ENCODE peak calls at places on chromosome 11, in six cellular contexts. P, G, J, T, L and K are unnamed samples.

GRCh38 chr11:20102393-20102792 is 57.9 kb downstream of the DBX1 start:
- DNase-seq in P (no peak), G (no peak), J (no peak), T (no peak), L (no peak), K (no peak)

GRCh38 chr11:65185869-65186341 is 4.2 kb downstream of the CAPN1 start:
- DNase-seq in P (no peak), G (no peak), J (peak), T (no peak), L (no peak), K (no peak)

GRCh38 chr11:74611369-74611861 is 19.0 kb downstream of the POLD3 start:
- DNase-seq in P (peak), G (no peak), J (no peak), T (no peak), L (peak), K (no peak)

GRCh38 chr11:62880231-62880802 is 379 bp upstream of the SLC3A2 start:
- DNase-seq in P (no peak), G (peak), J (no peak), T (no peak), L (no peak), K (no peak)

GRCh38 chr11:34305095-34305692 is 52.6 kb downstream of the ABTB2 start:
- DNase-seq in P (no peak), G (no peak), J (no peak), T (no peak), L (no peak), K (no peak)

GRCh38 chr11:47766363-47767227 is 546 bp downstream of the FNBP4 start:
- DNase-seq in P (no peak), G (peak), J (no peak), T (no peak), L (peak), K (no peak)

GRCh38 chr11:126034026-126034822 is 28.4 kb downstream of the CDON start:
- DNase-seq in P (no peak), G (no peak), J (no peak), T (no peak), L (no peak), K (no peak)

GRCh38 chr11:126194121-126194543 is 17.3 kb downstream of the RPUSD4 start:
- DNase-seq in P (no peak), G (peak), J (peak), T (no peak), L (peak), K (no peak)

GRCh38 chr11:83773950-83774880 is 488.0 kb upstream of the CCDC90B start:
- DNase-seq in P (no peak), G (no peak), J (no peak), T (no peak), L (no peak), K (no peak)

GRCh38 chr11:2700415-2701211 is 819 bp upstream of the KCNQ1OT1 start:
- DNase-seq in P (no peak), G (peak), J (no peak), T (peak), L (peak), K (no peak)

GRCh38 chr11:12017865-12018453 is 9.5 kb upstream of the DKK3 start:
- DNase-seq in P (no peak), G (peak), J (no peak), T (no peak), L (no peak), K (no peak)

GRCh38 chr11:96306933-96307747 is 35.9 kb downstream of the MAML2 start:
- DNase-seq in P (peak), G (peak), J (no peak), T (no peak), L (peak), K (no peak)

GRCh38 chr11:126268361-126268707 is 361 bp downstream of the SRPRA start:
- DNase-seq in P (no peak), G (peak), J (no peak), T (no peak), L (no peak), K (no peak)

GRCh38 chr11:12540913-12541587 is 133.2 kb upstream of the TEAD1 start:
- DNase-seq in P (no peak), G (no peak), J (peak), T (no peak), L (no peak), K (no peak)

GRCh38 chr11:108474664-108475485 is 7.5 kb upstream of the C11orf65 start:
- DNase-seq in P (no peak), G (no peak), J (no peak), T (no peak), L (no peak), K (no peak)

GRCh38 chr11:8283510-8284272 is 20.0 kb upstream of the LMO1 start:
- DNase-seq in P (no peak), G (no peak), J (peak), T (no peak), L (no peak), K (no peak)

GRCh38 chr11:17643506-17644405 is 75.6 kb upstream of the MYOD1 start:
- DNase-seq in P (no peak), G (no peak), J (no peak), T (no peak), L (no peak), K (no peak)

GRCh38 chr11:777288-778255 is at the start of gene GATD1:
- DNase-seq in P (peak), G (peak), J (peak), T (peak), L (peak), K (peak)

GRCh38 chr11:17978553-17979287 is 34.1 kb downstream of the SERGEF start:
- DNase-seq in P (no peak), G (peak), J (peak), T (no peak), L (peak), K (peak)

GRCh38 chr11:2775083-2775625 is 75.4 kb upstream of the KCNQ1OT1 start:
- DNase-seq in P (no peak), G (no peak), J (no peak), T (peak), L (no peak), K (no peak)

GRCh38 chr11:62404918-62405317 is 13.9 kb upstream of the SCGB1A1 start:
- DNase-seq in P (no peak), G (no peak), J (no peak), T (no peak), L (no peak), K (no peak)

GRCh38 chr11:77147668-77148321 is 19.7 kb downstream of the MYO7A start:
- DNase-seq in P (no peak), G (peak), J (peak), T (no peak), L (no peak), K (no peak)

GRCh38 chr11:77195071-77195705 is 67.1 kb downstream of the MYO7A start:
- DNase-seq in P (no peak), G (no peak), J (no peak), T (no peak), L (no peak), K (no peak)

GRCh38 chr11:12968101-12968500 is 41.0 kb upstream of the RASSF10 start:
- DNase-seq in P (no peak), G (no peak), J (no peak), T (no peak), L (no peak), K (no peak)

GRCh38 chr11:116891746-116892145 is 54.3 kb upstream of the APOA1 start:
- DNase-seq in P (no peak), G (no peak), J (no peak), T (no peak), L (no peak), K (no peak)
- H3K4me3 ChIP-seq in P (no peak), G (no peak), J (no peak), T (no peak), L (no peak), K (no peak)

DNA sequence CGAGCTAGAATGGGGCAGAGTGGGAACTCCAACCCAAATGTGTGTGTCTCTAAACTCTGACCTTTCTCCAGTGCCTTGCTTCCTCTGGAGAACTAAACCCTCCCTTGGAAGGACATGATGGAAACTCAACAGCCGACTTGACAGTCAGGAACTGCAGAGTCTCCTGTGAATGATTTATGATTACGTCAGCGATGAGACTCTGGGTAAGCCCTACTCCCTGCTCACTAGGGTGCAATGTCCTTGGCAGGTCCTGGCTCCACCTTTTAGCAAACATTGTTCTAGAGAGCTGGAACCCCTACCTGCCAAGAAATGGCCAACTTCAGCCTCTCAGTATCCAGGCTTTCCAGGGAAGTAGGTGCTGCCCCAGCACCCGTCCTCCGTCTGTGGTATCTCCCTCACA is 96.1 kb upstream of the CD82 start:
- DNase-seq in P (no peak), G (no peak), J (no peak), T (no peak), L (peak), K (no peak)
- TF ChIP-seq ZNF274 in P (no peak), G (no peak), J (no peak), T (no peak), L (no peak), K (no peak)

GRCh38 chr11:46330887-46331652 is 16.2 kb upstream of the DGKZ start:
- DNase-seq in P (no peak), G (no peak), J (no peak), T (no peak), L (no peak), K (no peak)

GRCh38 chr11:46332093-46332567 is 15.1 kb upstream of the DGKZ start:
- DNase-seq in P (no peak), G (no peak), J (no peak), T (no peak), L (no peak), K (no peak)

GRCh38 chr11:46332568-46333128 is 14.6 kb upstream of the DGKZ start:
- DNase-seq in P (no peak), G (no peak), J (peak), T (no peak), L (no peak), K (no peak)

GRCh38 chr11:46331653-46331984 is 15.6 kb upstream of the DGKZ start:
- DNase-seq in P (no peak), G (no peak), J (no peak), T (no peak), L (no peak), K (no peak)

GRCh38 chr11:46330154-46330886 is 16.9 kb upstream of the DGKZ start:
- DNase-seq in P (no peak), G (no peak), J (peak), T (no peak), L (no peak), K (no peak)
- H3K4me3 ChIP-seq in P (no peak), G (no peak), J (peak), T (no peak), L (no peak), K (no peak)

GRCh38 chr11:132123854-132124835 is 753.7 kb downstream of the NTM start:
- DNase-seq in P (no peak), G (no peak), J (no peak), T (peak), L (no peak), K (no peak)

GRCh38 chr11:132123449-132123848 is 753.0 kb downstream of the NTM start:
- DNase-seq in P (no peak), G (no peak), J (no peak), T (no peak), L (no peak), K (no peak)

GRCh38 chr11:132131051-132131450 is 760.6 kb downstream of the NTM start:
- DNase-seq in P (no peak), G (no peak), J (no peak), T (no peak), L (no peak), K (no peak)

GRCh38 chr11:132125855-132126841 is 755.7 kb downstream of the NTM start:
- DNase-seq in P (no peak), G (no peak), J (peak), T (no peak), L (no peak), K (no peak)

GRCh38 chr11:132126973-132127900 is 756.8 kb downstream of the NTM start:
- DNase-seq in P (no peak), G (no peak), J (no peak), T (no peak), L (peak), K (peak)
- TF ChIP-seq ZNF274 in P (no peak), G (no peak), J (no peak), T (no peak), L (no peak), K (no peak)